ENCODE peak calls at places on chromosome 16, in six cellular contexts. One of them, this sample, is unnamed.

GRCh38 chr16:55542459-55543082 is 23.9 kb upstream of the CAPNS2 start:
- DNase-seq in BJ: peak
- DNase-seq in ovary: no peak
- DNase-seq in lower lobe of right lung: no peak
- DNase-seq in HFFc6: peak
- DNase-seq in astrocyte: peak
- DNase-seq in this sample: no peak

GRCh38 chr16:84874983-84875382 is 55.2 kb downstream of the CRISPLD2 start:
- DNase-seq in lower lobe of right lung: no peak
- DNase-seq in astrocyte: no peak
- DNase-seq in BJ: no peak
- DNase-seq in ovary: no peak
- DNase-seq in HFFc6: peak
- DNase-seq in this sample: no peak

GRCh38 chr16:63461248-63461841 is 1425.1 kb upstream of the CDH8 start:
- DNase-seq in HFFc6: peak
- DNase-seq in lower lobe of right lung: no peak
- DNase-seq in BJ: no peak
- DNase-seq in ovary: peak
- DNase-seq in astrocyte: peak
- DNase-seq in this sample: peak

GRCh38 chr16:82641336-82641984 is 14.7 kb downstream of the CDH13 start:
- DNase-seq in BJ: no peak
- DNase-seq in lower lobe of right lung: no peak
- DNase-seq in ovary: no peak
- DNase-seq in HFFc6: peak
- DNase-seq in astrocyte: peak
- DNase-seq in this sample: no peak

GRCh38 chr16:80622007-80622406 is 81.2 kb downstream of the DYNLRB2 start:
- DNase-seq in lower lobe of right lung: no peak
- DNase-seq in BJ: no peak
- DNase-seq in HFFc6: no peak
- DNase-seq in ovary: no peak
- DNase-seq in astrocyte: no peak
- DNase-seq in this sample: no peak

GRCh38 chr16:53433509-53433908 is 762 bp upstream of the RBL2 start:
- DNase-seq in astrocyte: no peak
- DNase-seq in ovary: no peak
- DNase-seq in lower lobe of right lung: no peak
- DNase-seq in HFFc6: no peak
- DNase-seq in BJ: no peak
- DNase-seq in this sample: no peak

GRCh38 chr16:46638947-46639925 is 18.1 kb upstream of the SHCBP1 start:
- DNase-seq in lower lobe of right lung: no peak
- DNase-seq in HFFc6: peak
- DNase-seq in ovary: no peak
- DNase-seq in BJ: no peak
- DNase-seq in astrocyte: peak
- DNase-seq in this sample: no peak

GRCh38 chr16:54627616-54628015 is 303.0 kb upstream of the IRX5 start:
- DNase-seq in HFFc6: no peak
- DNase-seq in lower lobe of right lung: no peak
- DNase-seq in BJ: no peak
- DNase-seq in astrocyte: no peak
- DNase-seq in ovary: no peak
- DNase-seq in this sample: no peak

GRCh38 chr16:31243734-31244670 is 15.8 kb upstream of the ITGAM start:
- DNase-seq in BJ: no peak
- DNase-seq in lower lobe of right lung: no peak
- DNase-seq in HFFc6: no peak
- DNase-seq in ovary: no peak
- DNase-seq in astrocyte: no peak
- DNase-seq in this sample: no peak

GRCh38 chr16:81480856-81481821 is 36.5 kb downstream of the CMIP start:
- DNase-seq in BJ: no peak
- DNase-seq in lower lobe of right lung: peak
- DNase-seq in astrocyte: no peak
- DNase-seq in ovary: no peak
- DNase-seq in HFFc6: peak
- DNase-seq in this sample: no peak

GRCh38 chr16:4290236-4290830 is 17.5 kb upstream of the TFAP4 start:
- DNase-seq in ovary: no peak
- DNase-seq in HFFc6: peak
- DNase-seq in lower lobe of right lung: peak
- DNase-seq in astrocyte: peak
- DNase-seq in BJ: peak
- DNase-seq in this sample: no peak

GRCh38 chr16:30084816-30085159 is 6.9 kb downstream of the TBX6 start:
- DNase-seq in BJ: no peak
- DNase-seq in ovary: peak
- DNase-seq in lower lobe of right lung: no peak
- DNase-seq in HFFc6: no peak
- DNase-seq in astrocyte: no peak
- DNase-seq in this sample: no peak

GRCh38 chr16:84885024-84885910 is 65.5 kb downstream of the CRISPLD2 start:
- DNase-seq in astrocyte: peak
- DNase-seq in HFFc6: no peak
- DNase-seq in lower lobe of right lung: no peak
- DNase-seq in ovary: no peak
- DNase-seq in BJ: no peak
- DNase-seq in this sample: peak

GRCh38 chr16:4676826-4677225 is 16.5 kb upstream of the NUDT16L1 start:
- DNase-seq in BJ: no peak
- DNase-seq in astrocyte: no peak
- DNase-seq in ovary: no peak
- DNase-seq in lower lobe of right lung: no peak
- DNase-seq in HFFc6: no peak
- DNase-seq in this sample: no peak

GRCh38 chr16:17159616-17160015 is 311.1 kb downstream of the XYLT1 start:
- DNase-seq in ovary: no peak
- DNase-seq in HFFc6: no peak
- DNase-seq in BJ: no peak
- DNase-seq in astrocyte: no peak
- DNase-seq in lower lobe of right lung: no peak
- DNase-seq in this sample: no peak

GRCh38 chr16:57759541-57760356 is 24.2 kb downstream of the KATNB1 start:
- DNase-seq in ovary: no peak
- DNase-seq in astrocyte: no peak
- DNase-seq in HFFc6: no peak
- DNase-seq in BJ: no peak
- DNase-seq in lower lobe of right lung: peak
- DNase-seq in this sample: no peak

GRCh38 chr16:12162586-12162985 is 186.1 kb downstream of the SNX29 start:
- DNase-seq in ovary: peak
- DNase-seq in lower lobe of right lung: no peak
- DNase-seq in astrocyte: no peak
- DNase-seq in BJ: no peak
- DNase-seq in HFFc6: no peak
- DNase-seq in this sample: no peak

GRCh38 chr16:24070851-24071250 is 185.3 kb upstream of the CACNG3 start:
- DNase-seq in HFFc6: no peak
- DNase-seq in BJ: no peak
- DNase-seq in ovary: no peak
- DNase-seq in astrocyte: peak
- DNase-seq in lower lobe of right lung: no peak
- DNase-seq in this sample: peak

GRCh38 chr16:6732166-6732565 is 600.5 kb upstream of the RBFOX1 start:
- DNase-seq in HFFc6: no peak
- DNase-seq in lower lobe of right lung: no peak
- DNase-seq in ovary: no peak
- DNase-seq in astrocyte: no peak
- DNase-seq in BJ: no peak
- DNase-seq in this sample: no peak

GRCh38 chr16:2298621-2299020 is 30.7 kb upstream of the RNPS1 start:
- DNase-seq in ovary: no peak
- DNase-seq in BJ: no peak
- DNase-seq in HFFc6: no peak
- DNase-seq in lower lobe of right lung: no peak
- DNase-seq in astrocyte: no peak
- DNase-seq in this sample: no peak

GRCh38 chr16:2295056-2295798 is 27.3 kb upstream of the RNPS1 start:
- DNase-seq in BJ: no peak
- DNase-seq in HFFc6: no peak
- DNase-seq in ovary: no peak
- DNase-seq in lower lobe of right lung: no peak
- DNase-seq in astrocyte: no peak
- DNase-seq in this sample: no peak

GRCh38 chr16:2299121-2299914 is 31.4 kb upstream of the RNPS1 start:
- DNase-seq in lower lobe of right lung: no peak
- DNase-seq in ovary: no peak
- DNase-seq in astrocyte: no peak
- DNase-seq in BJ: no peak
- DNase-seq in HFFc6: no peak
- DNase-seq in this sample: no peak

GRCh38 chr16:2296662-2297505 is 29.0 kb upstream of the RNPS1 start:
- DNase-seq in astrocyte: no peak
- DNase-seq in ovary: no peak
- DNase-seq in lower lobe of right lung: no peak
- DNase-seq in HFFc6: peak
- DNase-seq in BJ: no peak
- DNase-seq in this sample: peak

GRCh38 chr16:2297506-2297860 is 29.6 kb upstream of the RNPS1 start:
- DNase-seq in astrocyte: no peak
- DNase-seq in BJ: no peak
- DNase-seq in lower lobe of right lung: no peak
- DNase-seq in HFFc6: no peak
- DNase-seq in ovary: no peak
- DNase-seq in this sample: no peak
- TF ChIP-seq CTCF in astrocyte: no peak
- TF ChIP-seq CTCF in BJ: no peak
- TF ChIP-seq CTCF in lower lobe of right lung: no peak
- TF ChIP-seq CTCF in HFFc6: no peak
- TF ChIP-seq CTCF in ovary: no peak
- TF ChIP-seq CTCF in this sample: no peak

GRCh38 chr16:71885261-71885650 is 1.3 kb upstream of the ZNF821 start:
- DNase-seq in astrocyte: no peak
- DNase-seq in HFFc6: no peak
- DNase-seq in lower lobe of right lung: peak
- DNase-seq in BJ: no peak
- DNase-seq in ovary: no peak
- DNase-seq in this sample: no peak

GRCh38 chr16:71880176-71880575 is 3.8 kb downstream of the ZNF821 start:
- DNase-seq in BJ: no peak
- DNase-seq in ovary: no peak
- DNase-seq in HFFc6: no peak
- DNase-seq in lower lobe of right lung: no peak
- DNase-seq in astrocyte: no peak
- DNase-seq in this sample: no peak

GRCh38 chr16:71882505-71883192 is 1.3 kb downstream of the ZNF821 start:
- DNase-seq in HFFc6: peak
- DNase-seq in BJ: no peak
- DNase-seq in astrocyte: peak
- DNase-seq in lower lobe of right lung: no peak
- DNase-seq in ovary: peak
- DNase-seq in this sample: peak

GRCh38 chr16:71883193-71883848 is 661 bp downstream of the ZNF821 start:
- DNase-seq in HFFc6: no peak
- DNase-seq in BJ: no peak
- DNase-seq in lower lobe of right lung: peak
- DNase-seq in astrocyte: no peak
- DNase-seq in ovary: peak
- DNase-seq in this sample: peak

DNA sequence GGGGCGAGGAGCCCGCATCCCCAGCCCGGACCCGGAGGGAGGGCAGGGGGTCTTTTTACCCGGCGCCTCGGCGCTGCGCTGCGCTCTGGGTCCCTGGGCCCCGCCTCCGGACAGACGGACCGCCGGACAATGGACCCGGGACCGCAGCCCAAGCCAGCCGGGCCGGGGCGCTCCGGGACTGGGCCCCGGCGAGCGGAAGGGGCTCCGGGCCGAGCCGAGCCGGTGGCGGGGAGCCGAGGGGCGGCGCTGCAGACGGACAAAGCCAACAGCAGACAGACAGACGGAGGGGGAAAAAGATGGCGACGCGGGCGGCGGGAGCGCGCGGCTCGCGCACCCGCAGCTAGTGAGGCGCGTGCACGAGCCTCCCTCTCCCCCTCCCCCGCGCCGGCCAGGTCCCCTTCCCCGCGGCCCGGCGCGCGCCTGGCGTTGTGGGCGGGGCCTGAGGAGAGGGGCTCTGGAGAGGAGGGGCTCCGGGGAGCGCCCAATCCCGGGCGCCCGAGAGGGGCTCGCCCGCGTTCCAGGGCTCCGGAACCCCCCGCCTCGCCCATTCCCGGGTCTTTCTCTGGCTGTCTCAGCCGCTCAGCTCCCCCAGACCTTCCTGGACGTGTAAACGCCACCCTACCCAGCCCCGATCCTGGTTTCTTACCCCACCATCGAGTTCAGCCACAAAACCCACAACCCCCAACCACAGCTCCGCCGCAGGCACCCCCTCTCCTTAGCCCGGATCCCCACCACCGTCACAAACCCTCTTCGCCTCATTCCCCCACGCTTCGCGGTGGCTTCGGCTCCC is at the start of gene ZNF821:
- DNase-seq in HFFc6: peak
- DNase-seq in ovary: peak
- DNase-seq in astrocyte: peak
- DNase-seq in lower lobe of right lung: peak
- DNase-seq in BJ: no peak
- DNase-seq in this sample: peak
- TF ChIP-seq CTCF in HFFc6: peak
- TF ChIP-seq CTCF in ovary: no peak
- TF ChIP-seq CTCF in astrocyte: no peak
- TF ChIP-seq CTCF in lower lobe of right lung: peak
- TF ChIP-seq CTCF in BJ: peak
- TF ChIP-seq CTCF in this sample: no peak

DNA sequence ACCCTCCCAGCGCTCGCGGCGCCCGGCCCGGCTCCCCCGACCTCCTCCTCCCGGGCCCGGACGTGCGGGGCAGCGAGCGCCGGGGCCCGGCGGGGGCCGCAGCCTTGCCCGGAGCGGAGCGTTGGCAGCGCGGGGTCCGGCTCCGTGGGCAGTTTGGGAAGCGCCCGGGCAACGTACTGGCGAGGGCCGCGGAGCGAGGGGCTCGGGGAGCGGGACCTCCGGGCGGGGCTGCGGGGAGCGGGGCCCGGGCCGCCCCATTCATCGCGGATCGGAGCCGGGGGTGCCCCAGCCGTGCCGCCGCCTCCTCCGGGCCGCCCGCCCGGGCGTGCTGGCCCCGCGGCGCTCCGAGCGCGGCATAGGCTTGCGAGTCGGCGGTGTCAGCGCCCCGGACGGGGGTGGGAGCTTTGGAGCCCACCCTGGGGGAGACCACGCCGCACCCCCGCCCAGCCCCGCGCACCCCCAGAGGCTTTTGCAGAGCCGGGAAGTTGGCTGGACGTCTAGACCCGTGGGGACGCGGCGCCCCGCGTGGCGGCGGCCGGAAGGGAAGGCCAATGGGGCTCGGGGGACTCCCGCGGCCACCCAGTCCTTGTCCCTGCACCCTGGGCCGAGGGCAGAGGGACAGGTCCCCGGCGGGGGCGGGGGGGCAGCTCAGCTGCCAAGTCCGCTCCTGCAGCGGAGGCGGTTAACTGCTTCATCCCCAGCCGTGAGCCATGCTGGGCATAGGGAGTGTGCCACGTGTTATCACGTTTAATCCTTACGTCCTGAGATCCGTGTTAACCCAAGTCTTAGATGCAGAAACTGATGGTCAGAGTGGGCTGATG is 852 bp downstream of the ZNF469 start:
- DNase-seq in HFFc6: peak
- DNase-seq in astrocyte: peak
- DNase-seq in ovary: peak
- DNase-seq in BJ: no peak
- DNase-seq in lower lobe of right lung: peak
- DNase-seq in this sample: peak
- TF ChIP-seq CTCF in HFFc6: peak
- TF ChIP-seq CTCF in astrocyte: peak
- TF ChIP-seq CTCF in ovary: peak
- TF ChIP-seq CTCF in BJ: peak
- TF ChIP-seq CTCF in lower lobe of right lung: peak
- TF ChIP-seq CTCF in this sample: peak

GRCh38 chr16:87316923-87317765 is at the start of gene C16orf95:
- DNase-seq in HFFc6: peak
- DNase-seq in astrocyte: peak
- DNase-seq in lower lobe of right lung: peak
- DNase-seq in ovary: peak
- DNase-seq in BJ: peak
- DNase-seq in this sample: peak
- TF ChIP-seq CTCF in HFFc6: peak
- TF ChIP-seq CTCF in astrocyte: peak
- TF ChIP-seq CTCF in lower lobe of right lung: peak
- TF ChIP-seq CTCF in ovary: peak
- TF ChIP-seq CTCF in BJ: peak
- TF ChIP-seq CTCF in this sample: peak